ENCODE peak calls at places on chromosome 13, in ten cellular contexts. T, F, P, N, H, C, V, Z, I and O are unnamed samples.

GRCh38 chr13:69776937-69777336 is 330.7 kb upstream of the ATXN8OS start:
- DNase-seq in P (no peak), V (no peak), H (no peak), C (no peak), N (no peak), I (no peak), T (no peak), F (no peak), Z (no peak), O (no peak)

GRCh38 chr13:26509491-26509890 is 48.0 kb upstream of the WASF3 start:
- DNase-seq in T (no peak), P (no peak), Z (no peak), C (no peak), F (no peak), I (peak), N (no peak), V (no peak), H (no peak), O (no peak)

GRCh38 chr13:81104316-81104715 is 763.4 kb upstream of the SPRY2 start:
- DNase-seq in Z (no peak), T (no peak), H (no peak), C (no peak), F (no peak), I (no peak), P (no peak), N (no peak), V (no peak), O (no peak)

GRCh38 chr13:99481357-99481756 is 19.9 kb upstream of the TM9SF2 start:
- DNase-seq in H (no peak), Z (no peak), I (no peak), P (no peak), V (no peak), N (no peak), F (no peak), C (no peak), T (no peak), O (no peak)

GRCh38 chr13:50650936-50651638 is 192.4 kb downstream of the DLEU7 start:
- DNase-seq in I (no peak), Z (peak), P (peak), V (no peak), T (peak), F (no peak), H (no peak), N (no peak), C (no peak), O (peak)

GRCh38 chr13:22162889-22163288 is 492.0 kb downstream of the FGF9 start:
- DNase-seq in N (no peak), I (no peak), H (no peak), Z (no peak), T (no peak), C (no peak), F (no peak), V (no peak), P (no peak), O (no peak)

GRCh38 chr13:35881360-35881759 is 249.8 kb downstream of the DCLK1 start:
- DNase-seq in Z (no peak), C (no peak), V (no peak), H (no peak), F (peak), P (peak), T (no peak), N (no peak), I (no peak), O (no peak)

GRCh38 chr13:26983533-26984315 is 187.9 kb downstream of the USP12 start:
- DNase-seq in T (no peak), V (no peak), H (no peak), C (no peak), P (no peak), Z (no peak), F (no peak), I (no peak), N (no peak), O (no peak)

GRCh38 chr13:77507931-77508776 is 27.4 kb upstream of the SCEL start:
- DNase-seq in T (peak), V (no peak), I (no peak), P (peak), N (no peak), F (peak), Z (no peak), H (no peak), C (no peak), O (peak)

GRCh38 chr13:62293081-62293480 is 877.4 kb upstream of the PCDH20 start:
- DNase-seq in H (no peak), P (peak), T (peak), F (no peak), Z (no peak), C (no peak), V (no peak), I (no peak), N (no peak), O (peak)

GRCh38 chr13:83007226-83007625 is 875.0 kb downstream of the SLITRK1 start:
- DNase-seq in F (no peak), H (no peak), C (no peak), V (no peak), I (no peak), T (no peak), P (no peak), N (no peak), Z (no peak), O (no peak)

GRCh38 chr13:37701306-37701705 is 102.7 kb upstream of the POSTN start:
- DNase-seq in P (peak), H (no peak), F (peak), N (no peak), V (no peak), T (peak), C (no peak), I (no peak), Z (no peak), O (peak)

GRCh38 chr13:73339086-73339485 is 280.3 kb downstream of the KLF5 start:
- DNase-seq in I (no peak), V (no peak), T (no peak), C (no peak), N (no peak), F (no peak), Z (no peak), H (no peak), P (no peak), O (no peak)

GRCh38 chr13:112583592-112584277 is 4.2 kb downstream of the TUBGCP3 start:
- DNase-seq in V (no peak), Z (no peak), H (peak), T (no peak), C (no peak), N (peak), F (no peak), I (no peak), P (no peak), O (no peak)

GRCh38 chr13:21686761-21687391 is 16.0 kb downstream of the FGF9 start:
- DNase-seq in I (no peak), V (no peak), H (no peak), Z (no peak), N (no peak), F (no peak), C (no peak), P (no peak), T (no peak), O (no peak)

GRCh38 chr13:76471486-76471885 is 414.7 kb downstream of the KCTD12 start:
- DNase-seq in F (no peak), N (no peak), C (no peak), I (no peak), Z (no peak), P (no peak), H (no peak), T (no peak), V (no peak), O (no peak)

GRCh38 chr13:20711301-20712044 is 8.0 kb downstream of the IL17D start:
- DNase-seq in C (no peak), P (peak), F (peak), N (no peak), H (no peak), T (no peak), V (no peak), I (no peak), Z (no peak), O (no peak)

GRCh38 chr13:43289458-43290255 is 266.3 kb downstream of the DNAJC15 start:
- DNase-seq in H (no peak), V (no peak), F (no peak), C (no peak), Z (no peak), N (no peak), P (peak), T (no peak), I (no peak), O (peak)

GRCh38 chr13:51953347-51953746 is 57.9 kb downstream of the ATP7B start:
- DNase-seq in N (no peak), C (no peak), F (no peak), P (no peak), V (no peak), H (no peak), Z (no peak), I (no peak), T (no peak), O (no peak)

GRCh38 chr13:41611385-41611784 is 154.0 kb downstream of the RGCC start:
- DNase-seq in I (no peak), N (no peak), H (no peak), C (no peak), V (no peak), F (no peak), Z (no peak), P (no peak), T (no peak), O (no peak)

GRCh38 chr13:28631792-28632191 is 27.1 kb upstream of the POMP start:
- DNase-seq in C (no peak), F (no peak), I (no peak), T (no peak), N (no peak), Z (no peak), P (peak), H (no peak), V (no peak), O (peak)

GRCh38 chr13:20130652-20131051 is 30.2 kb downstream of the GJA3 start:
- DNase-seq in P (no peak), C (no peak), H (no peak), I (no peak), Z (no peak), V (no peak), F (no peak), T (no peak), N (no peak), O (no peak)

GRCh38 chr13:113616991-113617749 is 32.6 kb downstream of the TFDP1 start:
- DNase-seq in V (no peak), F (peak), T (peak), H (no peak), I (no peak), P (no peak), C (no peak), N (no peak), Z (no peak), O (no peak)

GRCh38 chr13:99028890-99029289 is 51.0 kb upstream of the DOCK9 start:
- DNase-seq in V (peak), P (no peak), H (no peak), N (no peak), T (no peak), F (no peak), Z (no peak), C (no peak), I (no peak), O (no peak)

GRCh38 chr13:78657699-78658629 is 991 bp downstream of the OBI1 start:
- DNase-seq in T (no peak), I (no peak), F (peak), P (peak), Z (no peak), H (no peak), N (no peak), C (no peak), V (no peak), O (peak)

GRCh38 chr13:49608932-49609331 is 19.4 kb upstream of the ARL11 start:
- DNase-seq in T (no peak), I (no peak), Z (no peak), P (no peak), H (no peak), V (no peak), F (no peak), C (no peak), N (no peak), O (no peak)

GRCh38 chr13:113973218-113974164 is at the start of gene C13orf46:
- DNase-seq in N (no peak), T (no peak), C (peak), F (no peak), P (no peak), Z (no peak), H (peak), I (peak), V (peak), O (no peak)

GRCh38 chr13:20749377-20749776 is 24.4 kb downstream of the EEF1AKMT1 start:
- DNase-seq in H (no peak), F (no peak), P (no peak), V (no peak), I (no peak), T (no peak), N (no peak), Z (no peak), C (no peak), O (no peak)

GRCh38 chr13:29918845-29919244 is 68.4 kb upstream of the UBL3 start:
- DNase-seq in Z (no peak), T (peak), H (no peak), V (no peak), F (peak), C (no peak), P (peak), N (no peak), I (no peak), O (peak)

GRCh38 chr13:35694031-35694430 is 217.5 kb upstream of the MAB21L1 start:
- DNase-seq in T (no peak), C (no peak), F (no peak), N (no peak), V (no peak), H (no peak), P (no peak), I (peak), Z (no peak), O (no peak)

GRCh38 chr13:32255744-32256120 is 59.4 kb downstream of the ZAR1L start:
- DNase-seq in T (no peak), H (no peak), N (no peak), Z (no peak), C (no peak), V (no peak), P (peak), I (no peak), F (peak), O (no peak)

GRCh38 chr13:27194209-27194608 is 22.6 kb upstream of the USP12 start:
- DNase-seq in F (peak), H (no peak), C (no peak), T (no peak), P (peak), Z (no peak), I (no peak), V (no peak), N (no peak), O (peak)

GRCh38 chr13:50277127-50277526 is 261.9 kb downstream of the KCNRG start:
- DNase-seq in T (no peak), P (no peak), Z (no peak), I (no peak), C (no peak), N (no peak), H (no peak), V (no peak), F (no peak), O (no peak)

GRCh38 chr13:66537417-66537816 is 692.7 kb downstream of the PCDH9 start:
- DNase-seq in Z (no peak), T (no peak), P (no peak), F (no peak), V (no peak), N (no peak), H (no peak), I (no peak), C (no peak), O (no peak)

GRCh38 chr13:77749481-77749880 is 52.0 kb downstream of the SLAIN1 start:
- DNase-seq in H (no peak), P (peak), F (no peak), N (no peak), V (no peak), T (no peak), Z (no peak), C (no peak), I (no peak), O (no peak)

GRCh38 chr13:41645313-41645712 is 188.0 kb downstream of the RGCC start:
- DNase-seq in N (no peak), I (peak), H (peak), T (peak), C (no peak), Z (peak), V (no peak), P (peak), F (peak), O (peak)

GRCh38 chr13:24004971-24005370 is 107.7 kb upstream of the C1QTNF9B start:
- DNase-seq in P (no peak), F (no peak), I (no peak), Z (no peak), H (no peak), C (no peak), T (no peak), N (no peak), V (no peak), O (no peak)

GRCh38 chr13:24008679-24009078 is 111.4 kb upstream of the C1QTNF9B start:
- DNase-seq in N (no peak), I (no peak), T (no peak), Z (no peak), V (no peak), F (peak), P (no peak), C (no peak), H (no peak), O (peak)

GRCh38 chr13:24007979-24008620 is 110.8 kb upstream of the C1QTNF9B start:
- DNase-seq in P (no peak), N (no peak), H (no peak), Z (no peak), V (no peak), F (no peak), I (no peak), C (no peak), T (no peak), O (no peak)

GRCh38 chr13:24005711-24006281 is 108.5 kb upstream of the C1QTNF9B start:
- DNase-seq in V (no peak), I (no peak), Z (no peak), H (no peak), F (no peak), T (no peak), C (no peak), P (no peak), N (no peak), O (no peak)

DNA sequence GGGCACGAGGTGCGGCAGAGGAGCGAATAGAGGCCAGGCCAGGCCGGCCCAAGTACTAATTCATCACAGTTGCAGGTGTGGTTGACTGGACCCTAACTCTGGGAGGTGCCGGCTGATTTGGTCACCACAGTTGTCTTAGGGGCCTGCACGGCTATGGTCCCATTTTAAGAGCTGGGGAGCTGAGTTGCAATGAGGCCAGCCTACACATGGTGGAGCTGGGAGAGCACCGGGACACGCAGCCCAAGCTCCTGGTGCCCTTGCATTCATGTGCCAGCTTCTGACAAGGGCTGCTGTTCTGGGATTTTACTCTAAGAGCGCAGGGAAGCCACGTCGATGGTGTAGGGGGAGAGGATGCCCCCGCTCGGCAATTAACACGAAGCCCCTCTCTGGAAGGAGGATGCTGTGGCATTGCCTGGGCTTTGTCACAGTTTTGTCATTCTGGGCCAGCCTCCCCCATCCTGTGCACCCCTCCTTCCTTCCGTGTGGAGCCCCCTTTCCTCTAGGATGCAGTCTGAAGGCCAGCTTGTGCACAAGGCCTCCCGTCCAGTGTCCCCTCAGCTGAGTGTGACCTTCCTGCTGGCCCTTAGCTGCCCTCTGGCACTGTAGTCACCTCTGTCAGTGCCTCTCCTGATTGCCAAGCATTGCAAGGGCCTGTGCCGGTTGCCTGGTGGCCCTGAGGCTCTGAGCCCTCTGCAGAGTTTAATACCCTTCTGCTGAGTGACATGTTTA is 109.4 kb upstream of the C1QTNF9B start:
- DNase-seq in C (no peak), F (no peak), I (no peak), P (no peak), V (no peak), Z (no peak), T (no peak), N (no peak), H (no peak), O (no peak)
- TF ChIP-seq CTCF in C (no peak), F (no peak), I (no peak), P (no peak), V (no peak), Z (no peak), T (no peak), N (no peak), H (no peak), O (no peak)

DNA sequence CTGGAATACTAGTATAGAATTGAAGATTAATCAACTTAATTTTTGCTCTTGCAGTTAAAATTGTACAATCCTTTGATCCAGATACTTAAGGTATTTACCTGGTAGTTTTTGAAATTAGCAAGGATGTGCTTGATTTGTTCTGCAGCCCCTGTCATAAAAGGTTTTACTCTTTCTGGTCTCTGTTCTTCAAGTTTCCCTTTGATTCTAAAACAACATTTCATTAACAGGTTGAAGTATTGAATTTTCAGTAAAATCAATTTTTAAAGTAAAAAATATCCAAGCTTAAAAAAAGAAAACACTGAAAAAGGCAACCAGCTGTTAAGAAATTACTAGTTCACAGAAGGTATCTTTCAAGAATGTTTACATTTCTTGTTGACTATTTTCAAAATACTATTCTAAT is 1.6 kb downstream of the TPT1 start:
- DNase-seq in Z (no peak), P (no peak), H (no peak), N (no peak), I (no peak), C (no peak), V (no peak), T (no peak), F (no peak), O (no peak)
- H3K4me3 ChIP-seq in Z (peak), P (peak), H (peak), N (peak), I (peak), C (no peak), V (peak), T (peak), F (peak), O (peak)

GRCh38 chr13:110682746-110683145 is 23.2 kb downstream of the CARS2 start:
- DNase-seq in C (no peak), I (no peak), V (no peak), F (no peak), Z (no peak), P (no peak), T (no peak), N (no peak), H (peak), O (no peak)

GRCh38 chr13:110683203-110683883 is 22.6 kb downstream of the CARS2 start:
- DNase-seq in P (peak), C (no peak), I (no peak), T (no peak), H (peak), Z (no peak), F (peak), N (no peak), V (no peak), O (peak)

GRCh38 chr13:110677731-110678545 is 28.0 kb downstream of the CARS2 start:
- DNase-seq in F (peak), H (no peak), N (no peak), V (peak), T (no peak), P (peak), C (no peak), Z (no peak), I (no peak), O (no peak)

GRCh38 chr13:110681868-110682550 is 23.9 kb downstream of the CARS2 start:
- DNase-seq in C (no peak), Z (no peak), F (no peak), P (no peak), I (no peak), N (no peak), H (no peak), V (no peak), T (no peak), O (no peak)

GRCh38 chr13:110680852-110681251 is 25.1 kb downstream of the CARS2 start:
- DNase-seq in V (no peak), Z (no peak), I (no peak), N (no peak), F (no peak), H (no peak), C (no peak), T (no peak), P (peak), O (peak)
- TF ChIP-seq CTCF in V (no peak), Z (peak), I (peak), N (peak), F (peak), H (peak), C (peak), T (peak), P (peak), O (peak)

GRCh38 chr13:25409938-25410337 is 38.2 kb downstream of the ATP8A2 start:
- DNase-seq in P (no peak), Z (no peak), T (no peak), V (no peak), I (no peak), H (no peak), N (no peak), C (no peak), F (no peak), O (no peak)
- H3K4me3 ChIP-seq in P (no peak), Z (no peak), T (no peak), V (no peak), I (no peak), H (no peak), N (no peak), C (no peak), F (no peak), O (no peak)